ENCODE peak calls at places on chromosomes 2 and 18, in ten cellular contexts. One of them, this sample, is unnamed.

GRCh38 chr2:204743368-204743960 is 198.2 kb downstream of the PARD3B start:
- DNase-seq in astrocyte: no peak
- DNase-seq in lower lobe of right lung: no peak
- DNase-seq in DND-41: no peak
- DNase-seq in naive thymus-derived CD4-positive, alpha-beta T cell: no peak
- DNase-seq in cardiac fibroblast: no peak
- DNase-seq in A549: no peak
- DNase-seq in effector memory CD4-positive, alpha-beta T cell: no peak
- DNase-seq in CD4-positive, CD25-positive, alpha-beta regulatory T cell: no peak
- DNase-seq in AG04450: no peak
- DNase-seq in this sample: no peak

GRCh38 chr2:143264851-143265250 is 135.6 kb downstream of the ARHGAP15 start:
- DNase-seq in astrocyte: peak; percentile 90
- DNase-seq in cardiac fibroblast: peak; percentile 83
- DNase-seq in AG04450: peak; percentile 74
- DNase-seq in lower lobe of right lung: no peak
- DNase-seq in naive thymus-derived CD4-positive, alpha-beta T cell: no peak
- DNase-seq in A549: no peak
- DNase-seq in DND-41: no peak
- DNase-seq in CD4-positive, CD25-positive, alpha-beta regulatory T cell: no peak
- DNase-seq in effector memory CD4-positive, alpha-beta T cell: no peak
- DNase-seq in this sample: no peak

GRCh38 chr2:102226612-102227351 is 40.0 kb downstream of the IL1RL2 start:
- DNase-seq in DND-41: no peak
- DNase-seq in CD4-positive, CD25-positive, alpha-beta regulatory T cell: no peak
- DNase-seq in astrocyte: no peak
- DNase-seq in AG04450: no peak
- DNase-seq in lower lobe of right lung: no peak
- DNase-seq in naive thymus-derived CD4-positive, alpha-beta T cell: no peak
- DNase-seq in effector memory CD4-positive, alpha-beta T cell: no peak
- DNase-seq in cardiac fibroblast: peak; percentile 47
- DNase-seq in A549: no peak
- DNase-seq in this sample: no peak

GRCh38 chr2:16658082-16658481 is 7.6 kb downstream of the CYRIA start:
- DNase-seq in naive thymus-derived CD4-positive, alpha-beta T cell: no peak
- DNase-seq in astrocyte: no peak
- DNase-seq in lower lobe of right lung: no peak
- DNase-seq in cardiac fibroblast: no peak
- DNase-seq in CD4-positive, CD25-positive, alpha-beta regulatory T cell: no peak
- DNase-seq in A549: no peak
- DNase-seq in AG04450: no peak
- DNase-seq in effector memory CD4-positive, alpha-beta T cell: no peak
- DNase-seq in DND-41: no peak
- DNase-seq in this sample: no peak

GRCh38 chr2:197310940-197311485 is 433 bp upstream of the ANKRD44 start:
- DNase-seq in effector memory CD4-positive, alpha-beta T cell: no peak
- DNase-seq in cardiac fibroblast: no peak
- DNase-seq in AG04450: no peak
- DNase-seq in A549: no peak
- DNase-seq in CD4-positive, CD25-positive, alpha-beta regulatory T cell: no peak
- DNase-seq in DND-41: no peak
- DNase-seq in astrocyte: no peak
- DNase-seq in lower lobe of right lung: no peak
- DNase-seq in naive thymus-derived CD4-positive, alpha-beta T cell: no peak
- DNase-seq in this sample: no peak

GRCh38 chr2:207149253-207150213 is 16.2 kb downstream of the KLF7 start:
- DNase-seq in effector memory CD4-positive, alpha-beta T cell: no peak
- DNase-seq in lower lobe of right lung: no peak
- DNase-seq in naive thymus-derived CD4-positive, alpha-beta T cell: no peak
- DNase-seq in DND-41: no peak
- DNase-seq in CD4-positive, CD25-positive, alpha-beta regulatory T cell: no peak
- DNase-seq in astrocyte: peak; percentile 57
- DNase-seq in cardiac fibroblast: peak; percentile 64
- DNase-seq in AG04450: no peak
- DNase-seq in A549: no peak
- DNase-seq in this sample: no peak

GRCh38 chr2:106127282-106127771 is 66.8 kb downstream of the UXS1 start:
- DNase-seq in A549: no peak
- DNase-seq in AG04450: no peak
- DNase-seq in effector memory CD4-positive, alpha-beta T cell: no peak
- DNase-seq in CD4-positive, CD25-positive, alpha-beta regulatory T cell: no peak
- DNase-seq in DND-41: no peak
- DNase-seq in lower lobe of right lung: no peak
- DNase-seq in astrocyte: no peak
- DNase-seq in cardiac fibroblast: peak; percentile 30
- DNase-seq in naive thymus-derived CD4-positive, alpha-beta T cell: no peak
- DNase-seq in this sample: no peak

GRCh38 chr18:7516505-7517117 is 50.5 kb upstream of the PTPRM start:
- DNase-seq in DND-41: no peak
- DNase-seq in effector memory CD4-positive, alpha-beta T cell: no peak
- DNase-seq in cardiac fibroblast: no peak
- DNase-seq in lower lobe of right lung: no peak
- DNase-seq in CD4-positive, CD25-positive, alpha-beta regulatory T cell: no peak
- DNase-seq in astrocyte: no peak
- DNase-seq in A549: no peak
- DNase-seq in naive thymus-derived CD4-positive, alpha-beta T cell: no peak
- DNase-seq in AG04450: no peak
- DNase-seq in this sample: no peak

GRCh38 chr2:105765415-105766299 is 20.9 kb downstream of the NCK2 start:
- DNase-seq in cardiac fibroblast: no peak
- DNase-seq in effector memory CD4-positive, alpha-beta T cell: no peak
- DNase-seq in lower lobe of right lung: no peak
- DNase-seq in A549: no peak
- DNase-seq in astrocyte: no peak
- DNase-seq in DND-41: no peak
- DNase-seq in naive thymus-derived CD4-positive, alpha-beta T cell: no peak
- DNase-seq in CD4-positive, CD25-positive, alpha-beta regulatory T cell: no peak
- DNase-seq in AG04450: no peak
- DNase-seq in this sample: no peak

GRCh38 chr2:195150819-195151218 is 506.2 kb upstream of the SLC39A10 start:
- DNase-seq in effector memory CD4-positive, alpha-beta T cell: no peak
- DNase-seq in astrocyte: no peak
- DNase-seq in AG04450: no peak
- DNase-seq in lower lobe of right lung: no peak
- DNase-seq in cardiac fibroblast: no peak
- DNase-seq in A549: no peak
- DNase-seq in DND-41: no peak
- DNase-seq in naive thymus-derived CD4-positive, alpha-beta T cell: no peak
- DNase-seq in CD4-positive, CD25-positive, alpha-beta regulatory T cell: no peak
- DNase-seq in this sample: no peak
- H3K4me3 ChIP-seq in effector memory CD4-positive, alpha-beta T cell: no peak overlapping the region
- H3K4me3 ChIP-seq in astrocyte: no peak overlapping the region
- H3K4me3 ChIP-seq in AG04450: no peak overlapping the region
- H3K4me3 ChIP-seq in lower lobe of right lung: no peak overlapping the region
- H3K4me3 ChIP-seq in cardiac fibroblast: no peak overlapping the region
- H3K4me3 ChIP-seq in A549: no peak overlapping the region
- H3K4me3 ChIP-seq in DND-41: no peak overlapping the region
- H3K4me3 ChIP-seq in naive thymus-derived CD4-positive, alpha-beta T cell: no peak overlapping the region
- H3K4me3 ChIP-seq in CD4-positive, CD25-positive, alpha-beta regulatory T cell: no peak overlapping the region
- H3K4me3 ChIP-seq in this sample: no peak overlapping the region

DNA sequence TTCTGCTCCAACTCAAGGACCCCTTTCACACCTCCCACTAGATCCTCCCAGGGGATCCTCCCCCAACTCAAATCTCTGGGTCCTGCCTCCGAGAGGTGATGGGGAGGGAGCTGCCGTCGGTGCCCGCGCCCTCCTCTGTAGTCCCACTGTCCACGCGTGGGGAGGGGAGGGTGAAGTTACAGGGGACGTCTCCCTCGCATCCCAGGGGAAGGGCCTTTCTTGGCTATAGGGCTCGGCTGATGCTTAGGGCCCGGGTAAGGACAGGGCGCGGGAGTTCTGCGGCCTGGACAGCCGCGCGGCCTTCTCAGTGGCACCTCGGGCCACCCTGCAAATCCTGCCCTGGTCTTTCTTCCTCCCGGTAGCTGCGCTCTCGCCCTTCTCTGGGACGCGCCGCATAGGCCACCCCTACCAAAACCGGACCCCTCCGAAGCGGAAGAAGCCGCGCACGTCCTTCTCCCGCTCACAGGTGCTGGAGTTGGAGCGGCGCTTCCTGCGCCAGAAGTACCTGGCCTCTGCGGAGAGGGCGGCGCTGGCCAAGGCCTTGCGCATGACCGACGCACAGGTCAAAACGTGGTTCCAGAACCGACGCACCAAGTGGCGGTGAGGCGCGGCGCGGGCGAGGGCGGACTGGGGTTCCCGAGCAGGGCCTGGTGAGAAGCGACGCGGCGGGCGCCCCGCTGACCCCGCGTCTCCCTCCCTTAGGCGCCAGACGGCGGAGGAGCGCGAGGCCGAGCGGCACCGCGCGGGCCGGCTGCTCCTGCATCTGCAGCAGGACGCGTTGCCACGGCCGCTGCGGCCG is 1.2 kb downstream of the TLX2 start:
- DNase-seq in effector memory CD4-positive, alpha-beta T cell: no peak
- DNase-seq in lower lobe of right lung: no peak
- DNase-seq in AG04450: no peak
- DNase-seq in DND-41: no peak
- DNase-seq in cardiac fibroblast: no peak
- DNase-seq in astrocyte: no peak
- DNase-seq in naive thymus-derived CD4-positive, alpha-beta T cell: no peak
- DNase-seq in CD4-positive, CD25-positive, alpha-beta regulatory T cell: no peak
- DNase-seq in A549: no peak
- DNase-seq in this sample: no peak
- H3K4me3 ChIP-seq in effector memory CD4-positive, alpha-beta T cell: peak overlapping the region; percentile 58
- H3K4me3 ChIP-seq in lower lobe of right lung: peak overlapping the region; percentile 47
- H3K4me3 ChIP-seq in AG04450: no peak overlapping the region
- H3K4me3 ChIP-seq in DND-41: no peak overlapping the region
- H3K4me3 ChIP-seq in cardiac fibroblast: no peak overlapping the region
- H3K4me3 ChIP-seq in astrocyte: no peak overlapping the region
- H3K4me3 ChIP-seq in naive thymus-derived CD4-positive, alpha-beta T cell: peak overlapping the region; percentile 28
- H3K4me3 ChIP-seq in CD4-positive, CD25-positive, alpha-beta regulatory T cell: no peak overlapping the region
- H3K4me3 ChIP-seq in A549: no peak overlapping the region
- H3K4me3 ChIP-seq in this sample: peak overlapping the region; percentile 47

GRCh38 chr2:190179754-190180312 is 117.3 kb upstream of the MSTN start:
- DNase-seq in AG04450: no peak
- DNase-seq in cardiac fibroblast: no peak
- DNase-seq in A549: no peak
- DNase-seq in naive thymus-derived CD4-positive, alpha-beta T cell: no peak
- DNase-seq in lower lobe of right lung: no peak
- DNase-seq in effector memory CD4-positive, alpha-beta T cell: no peak
- DNase-seq in DND-41: no peak
- DNase-seq in CD4-positive, CD25-positive, alpha-beta regulatory T cell: no peak
- DNase-seq in astrocyte: no peak
- DNase-seq in this sample: no peak
- H3K4me3 ChIP-seq in AG04450: peak overlapping the region; percentile 64
- H3K4me3 ChIP-seq in cardiac fibroblast: peak overlapping the region; percentile 60
- H3K4me3 ChIP-seq in A549: peak overlapping the region; percentile 64
- H3K4me3 ChIP-seq in naive thymus-derived CD4-positive, alpha-beta T cell: peak overlapping the region; percentile 47
- H3K4me3 ChIP-seq in lower lobe of right lung: peak overlapping the region; percentile 70
- H3K4me3 ChIP-seq in effector memory CD4-positive, alpha-beta T cell: peak overlapping the region; percentile 44
- H3K4me3 ChIP-seq in DND-41: no peak overlapping the region
- H3K4me3 ChIP-seq in CD4-positive, CD25-positive, alpha-beta regulatory T cell: no peak overlapping the region
- H3K4me3 ChIP-seq in astrocyte: peak overlapping the region; percentile 58
- H3K4me3 ChIP-seq in this sample: peak overlapping the region; percentile 46

GRCh38 chr2:210046851-210047486 is 44.5 kb downstream of the RPE start:
- DNase-seq in DND-41: no peak
- DNase-seq in effector memory CD4-positive, alpha-beta T cell: no peak
- DNase-seq in A549: no peak
- DNase-seq in CD4-positive, CD25-positive, alpha-beta regulatory T cell: no peak
- DNase-seq in naive thymus-derived CD4-positive, alpha-beta T cell: no peak
- DNase-seq in lower lobe of right lung: no peak
- DNase-seq in astrocyte: no peak
- DNase-seq in cardiac fibroblast: no peak
- DNase-seq in AG04450: no peak
- DNase-seq in this sample: no peak
- H3K4me3 ChIP-seq in DND-41: no peak overlapping the region
- H3K4me3 ChIP-seq in effector memory CD4-positive, alpha-beta T cell: no peak overlapping the region
- H3K4me3 ChIP-seq in A549: no peak overlapping the region
- H3K4me3 ChIP-seq in CD4-positive, CD25-positive, alpha-beta regulatory T cell: no peak overlapping the region
- H3K4me3 ChIP-seq in naive thymus-derived CD4-positive, alpha-beta T cell: no peak overlapping the region
- H3K4me3 ChIP-seq in lower lobe of right lung: no peak overlapping the region
- H3K4me3 ChIP-seq in astrocyte: no peak overlapping the region
- H3K4me3 ChIP-seq in cardiac fibroblast: no peak overlapping the region
- H3K4me3 ChIP-seq in AG04450: no peak overlapping the region
- H3K4me3 ChIP-seq in this sample: no peak overlapping the region

GRCh38 chr18:56112984-56113383 is 525.0 kb upstream of the TCF4 start:
- DNase-seq in lower lobe of right lung: no peak
- DNase-seq in CD4-positive, CD25-positive, alpha-beta regulatory T cell: no peak
- DNase-seq in DND-41: no peak
- DNase-seq in AG04450: no peak
- DNase-seq in effector memory CD4-positive, alpha-beta T cell: no peak
- DNase-seq in A549: no peak
- DNase-seq in astrocyte: no peak
- DNase-seq in naive thymus-derived CD4-positive, alpha-beta T cell: no peak
- DNase-seq in cardiac fibroblast: no peak
- DNase-seq in this sample: no peak

GRCh38 chr18:56112013-56112749 is 524.2 kb upstream of the TCF4 start:
- DNase-seq in AG04450: no peak
- DNase-seq in astrocyte: peak; percentile 60
- DNase-seq in effector memory CD4-positive, alpha-beta T cell: no peak
- DNase-seq in CD4-positive, CD25-positive, alpha-beta regulatory T cell: no peak
- DNase-seq in DND-41: no peak
- DNase-seq in naive thymus-derived CD4-positive, alpha-beta T cell: no peak
- DNase-seq in A549: no peak
- DNase-seq in cardiac fibroblast: peak; percentile 18
- DNase-seq in lower lobe of right lung: no peak
- DNase-seq in this sample: no peak

GRCh38 chr18:56108486-56109367 is 520.7 kb upstream of the TCF4 start:
- DNase-seq in effector memory CD4-positive, alpha-beta T cell: no peak
- DNase-seq in lower lobe of right lung: no peak
- DNase-seq in astrocyte: peak; percentile 18
- DNase-seq in CD4-positive, CD25-positive, alpha-beta regulatory T cell: no peak
- DNase-seq in AG04450: no peak
- DNase-seq in DND-41: no peak
- DNase-seq in A549: no peak
- DNase-seq in naive thymus-derived CD4-positive, alpha-beta T cell: no peak
- DNase-seq in cardiac fibroblast: peak; percentile 56
- DNase-seq in this sample: no peak

DNA sequence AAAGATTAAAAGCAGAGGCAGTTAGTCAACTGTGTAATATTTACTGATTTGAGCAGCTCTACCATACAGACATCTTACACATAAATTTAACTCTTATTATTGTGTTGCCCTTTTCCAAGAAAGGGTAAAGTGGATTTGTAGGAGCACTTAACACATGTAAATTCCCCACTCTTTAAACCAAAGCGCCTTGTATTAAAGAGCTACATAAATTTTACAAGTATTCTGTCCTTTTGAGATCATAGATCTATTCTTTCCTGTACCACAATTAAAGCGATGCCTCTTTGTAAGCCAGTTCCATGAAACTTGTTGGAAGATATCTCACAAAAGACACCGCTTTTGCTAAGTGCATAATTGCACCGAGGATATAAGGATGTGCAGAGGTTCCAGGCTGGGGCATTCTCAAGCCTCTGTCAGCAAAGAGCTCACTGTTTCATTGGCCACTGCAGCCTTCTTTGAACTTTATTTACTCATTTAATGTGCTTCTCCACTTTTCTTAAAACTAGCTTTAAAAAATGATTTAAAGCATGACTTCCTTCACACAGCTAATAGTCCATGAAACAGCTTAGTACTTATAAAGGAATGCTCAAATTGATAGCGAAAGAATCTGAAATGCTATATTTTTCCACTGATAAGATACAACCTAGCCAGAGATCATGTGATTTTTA is 520.0 kb upstream of the TCF4 start:
- DNase-seq in lower lobe of right lung: no peak
- DNase-seq in astrocyte: peak; percentile 31
- DNase-seq in cardiac fibroblast: peak; percentile 16
- DNase-seq in A549: no peak
- DNase-seq in DND-41: no peak
- DNase-seq in effector memory CD4-positive, alpha-beta T cell: no peak
- DNase-seq in naive thymus-derived CD4-positive, alpha-beta T cell: no peak
- DNase-seq in CD4-positive, CD25-positive, alpha-beta regulatory T cell: no peak
- DNase-seq in AG04450: no peak
- DNase-seq in this sample: no peak
- H3K4me3 ChIP-seq in lower lobe of right lung: no peak overlapping the region
- H3K4me3 ChIP-seq in astrocyte: no peak overlapping the region
- H3K4me3 ChIP-seq in cardiac fibroblast: no peak overlapping the region
- H3K4me3 ChIP-seq in A549: no peak overlapping the region
- H3K4me3 ChIP-seq in DND-41: no peak overlapping the region
- H3K4me3 ChIP-seq in effector memory CD4-positive, alpha-beta T cell: no peak overlapping the region
- H3K4me3 ChIP-seq in naive thymus-derived CD4-positive, alpha-beta T cell: no peak overlapping the region
- H3K4me3 ChIP-seq in CD4-positive, CD25-positive, alpha-beta regulatory T cell: no peak overlapping the region
- H3K4me3 ChIP-seq in AG04450: no peak overlapping the region
- H3K4me3 ChIP-seq in this sample: no peak overlapping the region

This sample was measured in CD8-positive, alpha-beta T cell.